ENCODE peak calls at places on chromosomes 3 and 15, in eight cellular contexts. G is stimulated activated effector memory CD8-positive, alpha-beta T cell treated with anti-CD3 and anti-CD28 coated beads, Interleukin-12 subunit alpha, Interleukin-12 subunit beta, amount 100 ng/mL, for 72 hours; W is IMR-90; F is fibroblast of villous mesenchyme; E is SW480; L is NCI-H1105 treated with DMSO at 0.1 percent for 48 hours; P is stimulated activated CD4-positive, alpha-beta T cell treated with anti-CD3 and anti-CD28 coated beads, TNF-alpha, amount 100 ng/mL, for 4 hours; I is foreskin fibroblast. A is an unnamed sample.

GRCh38 chr3:180829409-180830405 is 82.8 kb upstream of the FXR1 start:
- DNase-seq in G (no peak), W (no peak), F (no peak), E (no peak), L (no peak), P (no peak), I (no peak), A (no peak)

GRCh38 chr3:168622795-168623194 is 527.1 kb upstream of the GOLIM4 start:
- DNase-seq in G (no peak), W (no peak), F (no peak), E (no peak), L (no peak), P (no peak), I (no peak), A (no peak)

GRCh38 chr3:119331661-119332060 is 37.5 kb downstream of the ARHGAP31 start:
- DNase-seq in G (no peak), W (peak), F (peak), E (no peak), L (no peak), P (no peak), I (peak), A (peak)

GRCh38 chr15:77998592-77998991 is 78.9 kb downstream of the TBC1D2B start:
- DNase-seq in G (no peak), W (no peak), F (no peak), E (no peak), L (no peak), P (no peak), I (no peak), A (no peak)

GRCh38 chr3:16789344-16790100 is 95.2 kb upstream of the PLCL2 start:
- DNase-seq in G (no peak), W (no peak), F (no peak), E (no peak), L (no peak), P (no peak), I (no peak), A (no peak)

GRCh38 chr3:14329842-14330241 is 72.6 kb upstream of the SLC6A6 start:
- DNase-seq in G (no peak), W (no peak), F (no peak), E (no peak), L (no peak), P (no peak), I (no peak), A (no peak)

GRCh38 chr15:77986891-77987764 is 90.4 kb downstream of the TBC1D2B start:
- DNase-seq in G (no peak), W (no peak), F (no peak), E (no peak), L (no peak), P (no peak), I (no peak), A (no peak)

GRCh38 chr15:80936288-80937078 is 53.1 kb downstream of the MESD start:
- DNase-seq in G (no peak), W (no peak), F (peak), E (no peak), L (no peak), P (no peak), I (no peak), A (no peak)

GRCh38 chr15:61115679-61116078 is 113.4 kb downstream of the RORA start:
- DNase-seq in G (no peak), W (peak), F (no peak), E (no peak), L (no peak), P (no peak), I (no peak), A (peak)

GRCh38 chr3:184953396-184953795 is 141.4 kb downstream of the VPS8 start:
- DNase-seq in G (no peak), W (no peak), F (no peak), E (no peak), L (no peak), P (no peak), I (no peak), A (no peak)

GRCh38 chr3:10366681-10367101 is 45.8 kb upstream of the SEC13 start:
- DNase-seq in G (no peak), W (peak), F (peak), E (peak), L (no peak), P (no peak), I (peak), A (peak)

GRCh38 chr3:133872781-133873180 is 22.9 kb downstream of the RAB6B start:
- DNase-seq in G (no peak), W (no peak), F (no peak), E (no peak), L (no peak), P (no peak), I (no peak), A (no peak)

GRCh38 chr3:18743761-18744160 is 318.6 kb upstream of the SATB1 start:
- DNase-seq in G (no peak), W (no peak), F (no peak), E (no peak), L (no peak), P (no peak), I (no peak), A (no peak)

GRCh38 chr3:46504780-46505179 is 7.0 kb downstream of the RTP3 start:
- DNase-seq in G (no peak), W (no peak), F (no peak), E (no peak), L (no peak), P (no peak), I (no peak), A (no peak)

GRCh38 chr15:62848631-62849050 is 193.9 kb upstream of the TPM1 start:
- DNase-seq in G (no peak), W (peak), F (peak), E (no peak), L (no peak), P (no peak), I (peak), A (peak)

GRCh38 chr3:66432767-66433521 is 67.9 kb downstream of the LRIG1 start:
- DNase-seq in G (no peak), W (no peak), F (no peak), E (no peak), L (no peak), P (no peak), I (no peak), A (no peak)

GRCh38 chr15:55270301-55270700 is 19.3 kb downstream of the RAB27A start:
- DNase-seq in G (no peak), W (no peak), F (no peak), E (no peak), L (no peak), P (no peak), I (peak), A (no peak)

GRCh38 chr15:90004671-90005070 is 3.5 kb downstream of the ZNF710 start:
- DNase-seq in G (no peak), W (peak), F (peak), E (peak), L (no peak), P (no peak), I (peak), A (peak)

GRCh38 chr3:143098032-143098764 is 21.4 kb upstream of the CHST2 start:
- DNase-seq in G (no peak), W (no peak), F (peak), E (no peak), L (no peak), P (no peak), I (no peak), A (peak)

GRCh38 chr15:67601008-67601620 is 58.6 kb downstream of the MAP2K5 start:
- DNase-seq in G (no peak), W (peak), F (peak), E (no peak), L (no peak), P (no peak), I (peak), A (peak)

GRCh38 chr3:44099566-44100297 is 142.0 kb upstream of the TOPAZ1 start:
- DNase-seq in G (no peak), W (no peak), F (no peak), E (no peak), L (no peak), P (no peak), I (no peak), A (no peak)

GRCh38 chr3:50226888-50227389 is 9.1 kb upstream of the GNAI2 start:
- DNase-seq in G (peak), W (no peak), F (peak), E (peak), L (peak), P (no peak), I (peak), A (peak)

GRCh38 chr15:82850731-82851130 is 41.3 kb downstream of the WHAMM start:
- DNase-seq in G (no peak), W (no peak), F (no peak), E (no peak), L (no peak), P (no peak), I (peak), A (no peak)

GRCh38 chr3:45642731-45643152 is 46.5 kb upstream of the SACM1L start:
- DNase-seq in G (no peak), W (peak), F (peak), E (no peak), L (no peak), P (no peak), I (peak), A (peak)

GRCh38 chr3:55330756-55331155 is 156.3 kb downstream of the WNT5A start:
- DNase-seq in G (no peak), W (peak), F (peak), E (no peak), L (no peak), P (no peak), I (no peak), A (no peak)

GRCh38 chr3:16329792-16330061 is 64.7 kb downstream of the OXNAD1 start:
- DNase-seq in G (no peak), W (no peak), F (no peak), E (no peak), L (peak), P (no peak), I (no peak), A (no peak)